ENCODE peak calls at places on chromosomes 5 and 9, in eight cellular contexts. M is cardiac muscle cell; Z is keratinocyte; C is CD4-positive, alpha-beta T cell; V is foreskin keratinocyte; S is AG09309; B is RWPE1; U is neural progenitor cell. Y is an unnamed sample.

GRCh38 chr9:88523056-88523455 is 11.9 kb upstream of the NXNL2 start:
- DNase-seq in Z (no peak), C (no peak), U (no peak), V (no peak), M (peak), S (no peak), B (peak), Y (peak)

GRCh38 chr9:88310310-88310980 is 77.8 kb upstream of the SPIN1 start:
- DNase-seq in C (no peak), Z (no peak), V (no peak), S (no peak), M (peak), B (no peak), U (peak), Y (peak)

GRCh38 chr9:77764894-77765780 is 117.0 kb upstream of the GNA14 start:
- DNase-seq in C (no peak), S (peak), U (peak), M (peak), B (no peak), V (no peak), Z (peak), Y (no peak)

GRCh38 chr5:138542120-138542955 is 698 bp downstream of the ETF1 start:
- DNase-seq in S (no peak), C (no peak), M (peak), B (no peak), U (peak), V (no peak), Z (no peak), Y (no peak)

GRCh38 chr5:100900796-100901731 is 2.0 kb downstream of the ST8SIA4 start:
- DNase-seq in C (peak), Z (no peak), S (no peak), M (peak), V (no peak), B (peak), U (peak), Y (peak)

GRCh38 chr5:132477784-132478497 is 12.6 kb downstream of the IRF1 start:
- DNase-seq in U (no peak), B (no peak), Z (no peak), M (no peak), V (no peak), S (no peak), C (no peak), Y (peak)

GRCh38 chr5:13987843-13988464 is 43.5 kb upstream of the DNAH5 start:
- DNase-seq in U (peak), B (peak), S (no peak), V (no peak), M (peak), C (no peak), Z (no peak), Y (no peak)

GRCh38 chr5:36301858-36302603 is at the start of gene RANBP3L:
- DNase-seq in C (no peak), S (no peak), U (peak), M (peak), V (no peak), Z (no peak), B (no peak), Y (no peak)

GRCh38 chr9:114011313-114011712 is 66.8 kb downstream of the AMBP start:
- DNase-seq in U (no peak), B (no peak), Z (no peak), S (no peak), M (no peak), V (no peak), C (no peak), Y (no peak)

GRCh38 chr5:93653716-93654115 is 70.7 kb downstream of the NR2F1 start:
- DNase-seq in Z (no peak), U (no peak), B (no peak), C (no peak), V (no peak), S (no peak), M (no peak), Y (no peak)

GRCh38 chr5:117201016-117201415 is 626.4 kb upstream of the SEMA6A start:
- DNase-seq in C (no peak), M (peak), S (no peak), V (no peak), B (no peak), Z (no peak), U (no peak), Y (no peak)

GRCh38 chr9:88339322-88339721 is 48.9 kb upstream of the SPIN1 start:
- DNase-seq in Z (no peak), B (no peak), S (no peak), U (peak), M (no peak), V (no peak), C (no peak), Y (no peak)

DNA sequence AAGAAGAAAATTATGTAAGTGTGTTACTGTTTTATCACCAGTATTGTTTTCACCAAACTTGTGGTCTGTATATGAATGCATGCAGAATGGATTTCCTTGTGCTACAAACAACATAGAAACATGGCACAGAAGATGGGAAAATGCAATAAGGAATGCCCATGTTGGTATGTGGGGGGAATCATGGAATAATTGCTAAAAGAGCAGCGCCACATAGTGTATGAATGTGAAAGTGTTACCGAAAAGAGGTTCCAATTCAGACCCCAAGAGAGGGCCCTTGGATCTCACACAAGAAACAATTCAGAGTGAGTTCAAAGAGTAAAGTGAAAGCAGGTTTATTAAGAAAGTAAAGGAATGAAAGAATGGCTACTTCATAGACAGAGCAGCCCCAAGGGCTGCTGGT is 26.4 kb upstream of the TYRP1 start:
- DNase-seq in C (no peak), M (peak), U (peak), B (no peak), Z (no peak), S (no peak), V (no peak), Y (no peak)
- TF ChIP-seq CTCF in C (no peak), M (peak), U (peak), B (no peak), Z (no peak), S (peak), V (peak), Y (peak)

DNA sequence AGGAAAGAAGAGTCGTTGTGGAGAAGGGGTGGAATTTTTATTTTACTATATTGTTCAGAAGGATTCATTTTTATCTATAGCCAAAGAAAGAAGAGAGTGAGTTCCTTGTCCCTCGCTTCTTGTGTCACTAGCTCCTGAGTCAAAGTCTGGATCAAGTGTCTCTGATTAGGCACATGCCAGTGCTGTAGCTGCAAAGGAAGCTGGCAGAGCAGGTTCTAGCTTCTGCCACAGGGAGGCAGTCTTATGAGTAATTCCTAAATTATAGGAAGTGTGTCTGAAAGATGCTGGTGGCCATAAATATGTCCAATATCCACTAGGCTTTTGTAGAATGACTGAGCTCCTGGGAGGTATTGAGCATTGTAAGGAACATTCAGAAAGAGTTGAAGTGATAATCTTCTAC is 84.7 kb downstream of the DOCK2 start:
- DNase-seq in Z (no peak), B (no peak), C (no peak), M (no peak), U (no peak), V (no peak), S (no peak), Y (no peak)
- TF ChIP-seq CTCF in Z (no peak), B (no peak), C (no peak), M (no peak), U (peak), V (peak), S (no peak), Y (peak)

GRCh38 chr5:114018178-114018577 is 343.7 kb upstream of the KCNN2 start:
- DNase-seq in U (peak), C (no peak), B (no peak), M (no peak), S (no peak), Z (no peak), V (no peak), Y (no peak)
- TF ChIP-seq CTCF in U (peak), C (no peak), B (no peak), M (no peak), S (no peak), Z (no peak), V (no peak), Y (peak)

GRCh38 chr9:83231039-83231438 is 168.1 kb upstream of the RASEF start:
- DNase-seq in C (no peak), S (no peak), V (no peak), B (peak), U (peak), M (peak), Z (no peak), Y (no peak)
- TF ChIP-seq CTCF in C (no peak), S (peak), V (no peak), B (peak), U (peak), M (peak), Z (no peak), Y (peak)

DNA sequence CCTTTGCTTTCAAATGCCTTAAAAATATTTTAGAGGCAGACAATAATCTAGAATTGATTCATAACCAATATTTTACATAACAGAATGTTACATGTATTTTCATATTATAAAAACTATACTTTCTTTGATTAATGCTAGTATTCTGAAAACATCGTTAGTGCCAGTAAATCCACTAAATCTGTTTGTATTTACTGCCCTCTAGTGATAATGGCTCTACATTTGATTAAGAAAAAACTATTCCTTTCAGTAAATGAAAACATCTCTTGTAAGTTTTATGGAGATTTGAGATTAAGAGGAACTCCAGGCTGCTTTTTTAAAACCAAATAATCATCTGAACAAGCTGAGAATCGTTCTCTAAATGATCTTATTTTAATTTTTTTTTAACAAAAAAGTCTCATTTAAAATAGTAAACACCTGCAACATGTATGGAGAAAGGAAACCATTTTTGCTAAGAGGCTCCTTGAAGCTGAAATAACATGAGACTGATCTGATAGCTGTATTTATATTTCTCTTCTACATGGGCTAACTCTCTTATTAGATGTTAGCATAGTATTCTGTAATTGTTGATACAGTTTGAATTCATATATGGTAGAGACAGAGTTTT is 424.7 kb downstream of the RAB3C start:
- DNase-seq in B (peak), S (peak), U (peak), M (peak), C (no peak), Z (no peak), V (no peak), Y (no peak)
- TF ChIP-seq CTCF in B (peak), S (peak), U (peak), M (peak), C (peak), Z (peak), V (peak), Y (peak)

GRCh38 chr5:144404021-144404420 is 233.3 kb downstream of the KCTD16 start:
- DNase-seq in C (no peak), B (no peak), S (no peak), M (no peak), U (no peak), V (no peak), Z (no peak), Y (no peak)

GRCh38 chr5:144403058-144403457 is 232.4 kb downstream of the KCTD16 start:
- DNase-seq in B (no peak), C (no peak), Z (no peak), U (no peak), V (no peak), S (no peak), M (no peak), Y (no peak)

GRCh38 chr5:144405986-144406385 is 235.3 kb downstream of the KCTD16 start:
- DNase-seq in M (no peak), S (no peak), B (no peak), Z (no peak), U (peak), C (no peak), V (no peak), Y (no peak)

GRCh38 chr5:144404672-144405071 is 234.0 kb downstream of the KCTD16 start:
- DNase-seq in S (no peak), C (no peak), B (no peak), U (no peak), Z (no peak), V (no peak), M (no peak), Y (no peak)

DNA sequence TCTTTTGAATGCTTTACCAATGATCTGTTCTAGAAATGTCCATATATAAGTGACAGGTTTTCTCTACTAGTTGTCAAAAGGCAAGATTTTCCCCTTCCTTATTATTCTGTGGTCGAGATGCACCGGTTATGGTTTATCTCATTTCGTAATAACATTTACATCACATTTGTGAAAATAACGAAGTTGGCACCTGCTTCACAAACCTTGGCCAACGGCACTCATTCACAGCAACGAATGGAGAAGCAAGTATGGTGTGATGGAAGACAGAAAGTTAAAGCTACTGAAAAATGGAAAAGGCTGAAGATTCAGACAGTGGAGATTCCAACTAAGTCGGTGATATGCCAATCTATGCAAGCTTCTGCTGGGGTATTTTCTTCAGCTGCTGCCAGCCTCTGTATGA is 235.8 kb downstream of the KCTD16 start:
- DNase-seq in Z (no peak), B (no peak), M (no peak), U (no peak), C (no peak), S (no peak), V (no peak), Y (no peak)
- TF ChIP-seq CTCF in Z (no peak), B (no peak), M (no peak), U (no peak), C (no peak), S (no peak), V (no peak), Y (no peak)

GRCh38 chr5:149114403-149115312 is 26.6 kb upstream of the ABLIM3 start:
- DNase-seq in C (peak), Z (no peak), M (peak), S (peak), V (peak), U (peak), B (peak), Y (no peak)
- TF ChIP-seq CTCF in C (peak), Z (peak), M (peak), S (peak), V (peak), U (peak), B (peak), Y (peak)

GRCh38 chr5:91280942-91281269 is 102.2 kb downstream of the ARRDC3 start:
- DNase-seq in C (no peak), B (no peak), U (no peak), Z (no peak), V (no peak), M (no peak), S (no peak), Y (no peak)
- TF ChIP-seq CTCF in C (no peak), B (no peak), U (no peak), Z (no peak), V (no peak), M (no peak), S (no peak), Y (no peak)

GRCh38 chr5:123558762-123559433 is 46.9 kb downstream of the CSNK1G3 start:
- DNase-seq in B (no peak), U (no peak), S (no peak), Z (no peak), V (no peak), M (no peak), C (no peak), Y (no peak)

GRCh38 chr5:123561230-123561629 is 49.3 kb downstream of the CSNK1G3 start:
- DNase-seq in M (no peak), C (no peak), U (no peak), Z (no peak), B (no peak), V (no peak), S (no peak), Y (no peak)

GRCh38 chr5:123554601-123555000 is 42.6 kb downstream of the CSNK1G3 start:
- DNase-seq in B (no peak), C (no peak), S (no peak), Z (no peak), V (no peak), M (no peak), U (no peak), Y (no peak)

GRCh38 chr5:123559434-123559775 is 47.4 kb downstream of the CSNK1G3 start:
- DNase-seq in B (no peak), Z (no peak), M (peak), U (no peak), C (no peak), S (no peak), V (no peak), Y (no peak)

DNA sequence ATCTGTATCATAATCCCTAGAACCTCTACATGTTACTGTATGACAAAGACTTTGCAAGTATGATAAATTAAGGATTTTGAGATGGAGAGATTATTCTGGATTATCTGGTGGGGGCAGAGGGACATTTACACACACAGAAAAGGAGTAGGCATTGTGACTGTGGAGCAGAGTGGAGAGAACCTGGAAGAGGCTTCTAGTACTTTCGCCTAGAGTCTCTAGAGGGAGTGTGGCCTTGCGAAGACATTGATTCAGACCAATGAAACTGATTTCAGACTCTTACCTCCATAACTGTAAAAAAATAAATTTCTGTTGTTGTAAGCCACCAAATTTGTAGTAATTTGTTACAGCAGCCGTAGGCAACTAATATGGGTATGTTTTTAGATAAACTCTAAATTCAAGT is 45.9 kb downstream of the CSNK1G3 start:
- DNase-seq in S (no peak), M (no peak), Z (no peak), U (no peak), B (no peak), C (no peak), V (no peak), Y (no peak)
- TF ChIP-seq CTCF in S (no peak), M (no peak), Z (no peak), U (peak), B (no peak), C (no peak), V (no peak), Y (no peak)

GRCh38 chr9:16386579-16387077 is 483.8 kb downstream of the BNC2 start:
- DNase-seq in M (peak), U (no peak), Z (no peak), V (no peak), C (no peak), B (no peak), S (no peak), Y (no peak)
- TF ChIP-seq CTCF in M (peak), U (no peak), Z (no peak), V (no peak), C (no peak), B (no peak), S (no peak), Y (no peak)